ENCODE peak calls at places on chromosomes 11 and 22, in nine cellular contexts. T is BJ, K is left ventricle myocardium inferior, Z is pancreas, A is cardiac muscle cell, S is NB4, W is LNCaP clone FGC, H is tibial nerve, V is PC-3. M is an unnamed sample.

GRCh38 chr11:113272281-113272680 is 42.1 kb upstream of the TTC12 start:
- DNase-seq in Z (no peak), K (no peak), A (no peak), H (no peak), W (no peak), S (no peak), V (no peak), T (no peak), M (no peak)

GRCh38 chr11:65854871-65855837 is 2.8 kb downstream of the CFL1 start:
- DNase-seq in T (no peak), W (no peak), H (no peak), V (no peak), A (no peak), Z (peak), S (no peak), K (no peak), M (no peak)

GRCh38 chr22:25334091-25334490 is 114.7 kb downstream of the CRYBB2 start:
- DNase-seq in S (peak), W (no peak), T (no peak), H (no peak), V (peak), Z (no peak), A (peak), K (peak), M (no peak)

GRCh38 chr22:31106001-31106571 is 1.3 kb downstream of the SELENOM start:
- DNase-seq in T (no peak), H (no peak), S (no peak), V (no peak), K (no peak), Z (peak), W (no peak), A (no peak), M (no peak)

GRCh38 chr22:22810018-22810427 is 77.6 kb upstream of the IGLL5 start:
- DNase-seq in K (peak), Z (peak), W (no peak), H (peak), T (no peak), S (peak), A (peak), V (no peak), M (no peak)

GRCh38 chr11:10653242-10653641 is 40.3 kb downstream of the IRAG1 start:
- DNase-seq in H (no peak), K (no peak), Z (no peak), W (no peak), A (no peak), V (no peak), T (no peak), S (peak), M (no peak)

GRCh38 chr11:14417975-14418374 is 59.0 kb upstream of the RRAS2 start:
- DNase-seq in T (peak), H (no peak), A (peak), Z (no peak), S (no peak), K (no peak), V (no peak), W (no peak), M (no peak)

GRCh38 chr22:44741929-44742328 is 10.4 kb upstream of the ARHGAP8 start:
- DNase-seq in Z (peak), H (no peak), A (no peak), S (no peak), W (peak), V (no peak), T (no peak), K (no peak), M (no peak)

GRCh38 chr11:38330578-38330977 is 1732.5 kb upstream of the RAG2 start:
- DNase-seq in S (no peak), Z (no peak), K (no peak), V (no peak), W (no peak), T (no peak), H (no peak), A (no peak), M (no peak)

GRCh38 chr11:72724851-72725730 is 27.1 kb downstream of the ARAP1 start:
- DNase-seq in V (peak), H (peak), W (peak), S (peak), A (peak), Z (peak), K (peak), T (no peak), M (peak)

GRCh38 chr22:39567135-39567946 is 3.2 kb upstream of the CACNA1I start:
- DNase-seq in H (no peak), V (no peak), Z (no peak), K (no peak), S (no peak), T (no peak), W (no peak), A (no peak), M (no peak)

GRCh38 chr22:20810645-20811044 is 36.7 kb downstream of the SERPIND1 start:
- DNase-seq in W (no peak), A (no peak), Z (no peak), K (no peak), S (no peak), V (no peak), T (no peak), H (no peak), M (no peak)

GRCh38 chr22:48596111-48596860 is 1231.4 kb downstream of the BRD1 start:
- DNase-seq in W (no peak), V (no peak), S (no peak), A (no peak), Z (peak), K (no peak), H (no peak), T (no peak), M (no peak)

GRCh38 chr22:48785792-48786678 is 1041.6 kb downstream of the BRD1 start:
- DNase-seq in W (no peak), K (no peak), A (no peak), T (no peak), S (no peak), H (no peak), Z (no peak), V (no peak), M (no peak)

GRCh38 chr22:25016311-25016710 is 63.8 kb downstream of the KIAA1671 start:
- DNase-seq in W (no peak), K (no peak), V (no peak), A (no peak), Z (no peak), S (no peak), T (no peak), H (no peak), M (no peak)

GRCh38 chr11:77127674-77127968 is 425 bp upstream of the MYO7A start:
- DNase-seq in K (no peak), A (no peak), W (no peak), S (no peak), V (no peak), H (no peak), T (no peak), Z (no peak), M (no peak)

GRCh38 chr11:1695548-1696108 is 1.4 kb upstream of the KRTAP5-6 start:
- DNase-seq in V (no peak), H (no peak), A (no peak), S (no peak), Z (no peak), W (no peak), T (no peak), K (no peak), M (no peak)

GRCh38 chr22:36022162-36022561 is 6.5 kb downstream of the RBFOX2 start:
- DNase-seq in K (no peak), V (no peak), S (no peak), T (peak), Z (no peak), W (no peak), H (no peak), A (peak), M (peak)

GRCh38 chr11:6655790-6656580 is at the start of gene DCHS1:
- DNase-seq in H (no peak), Z (no peak), A (peak), K (no peak), W (no peak), V (no peak), T (no peak), S (no peak), M (no peak)
- TF ChIP-seq CTCF in H (no peak), Z (no peak), A (no peak), K (no peak), W (no peak), V (no peak), T (no peak), S (no peak), M (no peak)

DNA sequence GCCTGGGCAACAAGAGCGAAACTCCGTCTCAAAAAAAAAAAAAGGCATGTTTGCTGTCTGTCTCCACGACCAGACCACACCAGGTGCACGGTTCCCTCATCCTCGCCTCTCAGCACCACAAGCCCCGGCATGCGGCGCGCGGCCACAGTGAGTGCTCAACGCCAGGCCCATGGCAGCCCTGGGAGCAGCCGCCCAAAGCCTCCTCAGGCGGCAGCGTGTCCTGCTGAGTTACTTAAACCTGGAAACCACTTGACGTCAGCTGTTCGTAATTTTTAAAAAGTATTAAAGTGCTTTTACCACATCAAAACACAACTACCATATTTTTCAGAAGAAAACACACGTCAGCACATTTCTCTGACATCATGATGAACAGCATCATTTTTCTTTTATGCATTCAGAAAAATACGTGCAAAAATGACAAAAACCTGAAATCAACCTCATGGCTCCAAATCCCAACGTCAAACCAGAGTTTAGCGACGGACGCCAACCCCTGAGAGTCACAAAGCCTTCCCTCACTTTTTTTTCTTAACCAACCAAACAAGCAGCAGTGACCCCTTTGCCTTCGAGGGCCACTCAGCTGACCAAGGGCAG is 2.1 kb downstream of the DEAF1 start:
- DNase-seq in S (no peak), A (no peak), T (no peak), W (no peak), K (no peak), Z (peak), V (no peak), H (no peak), M (no peak)
- H3K4me3 ChIP-seq in S (peak), A (no peak), T (peak), W (no peak), K (peak), Z (no peak), V (peak), H (peak), M (peak)

GRCh38 chr11:119755351-119756071 is 26.5 kb upstream of the NECTIN1 start:
- DNase-seq in T (no peak), S (no peak), W (no peak), V (no peak), K (no peak), H (no peak), Z (no peak), A (no peak), M (no peak)
- TF ChIP-seq CTCF in T (no peak), S (no peak), W (no peak), V (no peak), K (no peak), H (no peak), Z (no peak), A (no peak), M (no peak)

GRCh38 chr11:101718406-101718805 is 134.6 kb upstream of the TRPC6 start:
- DNase-seq in A (no peak), V (peak), T (no peak), W (no peak), S (peak), K (no peak), Z (no peak), H (no peak), M (peak)

GRCh38 chr11:101721270-101721669 is 137.5 kb upstream of the TRPC6 start:
- DNase-seq in S (no peak), T (no peak), V (peak), A (no peak), W (no peak), H (no peak), K (no peak), Z (no peak), M (no peak)

GRCh38 chr11:101717621-101718020 is 133.8 kb upstream of the TRPC6 start:
- DNase-seq in W (no peak), S (no peak), A (no peak), T (no peak), H (no peak), Z (no peak), V (peak), K (no peak), M (no peak)

GRCh38 chr11:101723371-101723770 is 139.6 kb upstream of the TRPC6 start:
- DNase-seq in H (no peak), T (no peak), Z (no peak), A (no peak), K (no peak), W (no peak), S (no peak), V (peak), M (no peak)
- H3K4me3 ChIP-seq in H (no peak), T (no peak), Z (no peak), A (no peak), K (no peak), W (no peak), S (no peak), V (no peak), M (no peak)

GRCh38 chr22:43202756-43203155 is 15.8 kb upstream of the TTLL12 start:
- DNase-seq in S (no peak), T (no peak), K (no peak), W (no peak), H (no peak), Z (no peak), V (no peak), A (no peak), M (no peak)

GRCh38 chr22:43202326-43202725 is 15.4 kb upstream of the TTLL12 start:
- DNase-seq in W (no peak), Z (no peak), K (no peak), T (no peak), V (no peak), S (no peak), H (no peak), A (no peak), M (no peak)

GRCh38 chr22:43205261-43205691 is 18.3 kb upstream of the TTLL12 start:
- DNase-seq in V (no peak), Z (peak), S (no peak), K (no peak), H (no peak), A (no peak), W (no peak), T (no peak), M (no peak)

GRCh38 chr22:43201486-43202219 is 14.7 kb upstream of the TTLL12 start:
- DNase-seq in W (no peak), H (no peak), S (no peak), K (no peak), T (no peak), V (no peak), A (no peak), Z (no peak), M (no peak)

GRCh38 chr22:43203471-43203981 is 16.6 kb upstream of the TTLL12 start:
- DNase-seq in T (no peak), Z (peak), K (no peak), H (no peak), S (no peak), W (no peak), A (peak), V (no peak), M (no peak)
- TF ChIP-seq CTCF in T (no peak), Z (no peak), K (no peak), H (no peak), S (no peak), W (no peak), A (peak), V (no peak), M (no peak)

GRCh38 chr11:75386912-75387311 is 12.4 kb upstream of the RPS3 start:
- DNase-seq in V (peak), H (no peak), A (no peak), K (no peak), Z (no peak), W (no peak), T (no peak), S (no peak), M (no peak)

GRCh38 chr11:75380716-75381420 is 18.4 kb upstream of the RPS3 start:
- DNase-seq in A (no peak), Z (peak), K (no peak), T (no peak), S (peak), V (peak), W (no peak), H (no peak), M (no peak)

GRCh38 chr11:75384438-75385080 is 14.8 kb upstream of the RPS3 start:
- DNase-seq in H (peak), S (peak), T (no peak), W (no peak), Z (peak), K (peak), V (peak), A (peak), M (peak)

GRCh38 chr11:75380245-75380644 is 19.1 kb upstream of the RPS3 start:
- DNase-seq in V (no peak), A (no peak), K (no peak), H (no peak), W (no peak), T (no peak), Z (no peak), S (no peak), M (no peak)

GRCh38 chr11:75383246-75383645 is 16.1 kb upstream of the RPS3 start:
- DNase-seq in V (no peak), K (no peak), A (no peak), S (peak), T (no peak), Z (no peak), H (no peak), W (no peak), M (no peak)
- H3K4me3 ChIP-seq in V (no peak), K (no peak), A (no peak), S (no peak), T (no peak), Z (no peak), H (no peak), W (no peak), M (no peak)